ENCODE peak calls at places on chromosome 17, in eight cellular contexts. X is cardiac fibroblast; D is brain microvascular endothelial cell; N is activated naive CD4-positive, alpha-beta T cell; P is stimulated activated CD8-positive, alpha-beta memory T cell treated with anti-CD3 and anti-CD28 coated beads, Interleukin-7, amount 100 ng/mL, for 1 hour; Y is C1 segment of cervical spinal cord; L is NCI-H748 treated with DMSO at 0.1 percent for 48 hours; R is gastrocnemius medialis. U is an unnamed sample.

GRCh38 chr17:4742629-4743028 is 2.9 kb upstream of the CXCL16 start:
- DNase-seq in X (no peak), D (no peak), N (no peak), P (no peak), Y (no peak), L (no peak), R (no peak), U (no peak)

GRCh38 chr17:17351901-17352781 is 49.0 kb downstream of the NT5M start:
- DNase-seq in X (peak), D (peak), N (no peak), P (no peak), Y (no peak), L (no peak), R (no peak), U (peak)

GRCh38 chr17:54992797-54993639 is 24.5 kb downstream of the STXBP4 start:
- DNase-seq in X (peak), D (no peak), N (no peak), P (no peak), Y (no peak), L (peak), R (no peak), U (no peak)

GRCh38 chr17:38982858-38983746 is 15.9 kb upstream of the FBXO47 start:
- DNase-seq in X (peak), D (peak), N (no peak), P (no peak), Y (no peak), L (peak), R (peak), U (no peak)

GRCh38 chr17:5260542-5260941 is 21.5 kb upstream of the RABEP1 start:
- DNase-seq in X (no peak), D (no peak), N (no peak), P (no peak), Y (no peak), L (no peak), R (no peak), U (no peak)

GRCh38 chr17:27548369-27548768 is 82.6 kb upstream of the LGALS9 start:
- DNase-seq in X (no peak), D (no peak), N (no peak), P (no peak), Y (no peak), L (no peak), R (no peak), U (no peak)

GRCh38 chr17:59373879-59374495 is 42.5 kb downstream of the YPEL2 start:
- DNase-seq in X (peak), D (peak), N (no peak), P (no peak), Y (no peak), L (no peak), R (peak), U (no peak)

GRCh38 chr17:61002316-61002736 is 324.7 kb downstream of the BCAS3 start:
- DNase-seq in X (peak), D (peak), N (no peak), P (no peak), Y (no peak), L (no peak), R (no peak), U (no peak)

GRCh38 chr17:74325743-74326379 is at the start of gene KIF19:
- DNase-seq in X (no peak), D (no peak), N (peak), P (peak), Y (peak), L (no peak), R (peak), U (no peak)

GRCh38 chr17:60601443-60602384 is 1.7 kb downstream of the PPM1D start:
- DNase-seq in X (peak), D (peak), N (no peak), P (no peak), Y (peak), L (peak), R (no peak), U (peak)

GRCh38 chr17:41773731-41774193 is 12.7 kb downstream of the JUP start:
- DNase-seq in X (peak), D (no peak), N (no peak), P (no peak), Y (no peak), L (no peak), R (no peak), U (no peak)

GRCh38 chr17:40471856-40472732 is 28.8 kb downstream of the IGFBP4 start:
- DNase-seq in X (peak), D (no peak), N (no peak), P (no peak), Y (no peak), L (no peak), R (no peak), U (no peak)